ENCODE peak calls at places on chromosome 7, in ten cellular contexts. E, K, T, X, Y, V, F, J, H and S are unnamed samples.

GRCh38 chr7:95609277-95609971 is 13.1 kb upstream of the PDK4 start:
- DNase-seq in E (no peak), K (no peak), T (peak; percentile 72), X (no peak), Y (no peak), V (peak; percentile 44), F (peak; percentile 47), J (peak; percentile 86), H (no peak), S (no peak)

GRCh38 chr7:159007308-159008054 is 137.2 kb downstream of the VIPR2 start:
- DNase-seq in E (no peak), K (no peak), T (no peak), X (no peak), Y (no peak), V (peak; percentile 84), F (no peak), J (no peak), H (no peak), S (no peak)

GRCh38 chr7:19061331-19061730 is 56.1 kb downstream of the TWIST1 start:
- DNase-seq in E (no peak), K (no peak), T (no peak), X (no peak), Y (no peak), V (no peak), F (no peak), J (no peak), H (no peak), S (no peak)

GRCh38 chr7:157515342-157516041 is 178.7 kb downstream of the DNAJB6 start:
- DNase-seq in E (no peak), K (no peak), T (no peak), X (no peak), Y (no peak), V (no peak), F (no peak), J (no peak), H (peak; percentile 19), S (no peak)

GRCh38 chr7:80498481-80499349 is 13.1 kb downstream of the GNAT3 start:
- DNase-seq in E (no peak), K (no peak), T (no peak), X (no peak), Y (no peak), V (no peak), F (no peak), J (peak; percentile 71), H (no peak), S (no peak)

GRCh38 chr7:108418941-108419340 is 37.3 kb downstream of the NRCAM start:
- DNase-seq in E (no peak), K (no peak), T (no peak), X (no peak), Y (no peak), V (no peak), F (no peak), J (no peak), H (no peak), S (no peak)

GRCh38 chr7:99997545-99998137 is 17.8 kb upstream of the ZKSCAN1 start:
- DNase-seq in E (peak; percentile 57), K (peak; percentile 69), T (peak; percentile 57), X (peak; percentile 21), Y (peak; percentile 62), V (no peak), F (no peak), J (no peak), H (peak; percentile 82), S (peak; percentile 79)

GRCh38 chr7:95046494-95047240 is 139.3 kb downstream of the PPP1R9A start:
- DNase-seq in E (no peak), K (no peak), T (peak; percentile 60), X (no peak), Y (no peak), V (no peak), F (no peak), J (no peak), H (no peak), S (no peak)

GRCh38 chr7:23449941-23450340 is 20.4 kb downstream of the IGF2BP3 start:
- DNase-seq in E (no peak), K (no peak), T (no peak), X (no peak), Y (no peak), V (no peak), F (no peak), J (no peak), H (no peak), S (no peak)

GRCh38 chr7:51090411-51090810 is 226.2 kb downstream of the COBL start:
- DNase-seq in E (no peak), K (no peak), T (peak; percentile 21), X (no peak), Y (no peak), V (no peak), F (no peak), J (peak; percentile 54), H (no peak), S (no peak)

GRCh38 chr7:44477063-44477830 is 13.2 kb downstream of the NUDCD3 start:
- DNase-seq in E (peak; percentile 60), K (peak; percentile 51), T (peak; percentile 88), X (no peak), Y (peak; percentile 46), V (peak; percentile 66), F (peak; percentile 37), J (peak; percentile 77), H (peak; percentile 68), S (peak; percentile 74)

GRCh38 chr7:132202541-132202940 is 373.7 kb downstream of the PLXNA4 start:
- DNase-seq in E (no peak), K (no peak), T (no peak), X (no peak), Y (no peak), V (no peak), F (no peak), J (no peak), H (no peak), S (no peak)

GRCh38 chr7:45216181-45216580 is 58.6 kb downstream of the RAMP3 start:
- DNase-seq in E (no peak), K (no peak), T (no peak), X (no peak), Y (no peak), V (no peak), F (no peak), J (no peak), H (no peak), S (no peak)

GRCh38 chr7:50805425-50806130 is 22.9 kb upstream of the GRB10 start:
- DNase-seq in E (no peak), K (no peak), T (peak; percentile 46), X (no peak), Y (no peak), V (no peak), F (no peak), J (peak; percentile 56), H (no peak), S (no peak)

GRCh38 chr7:100802951-100803350 is 24.4 kb downstream of the EPHB4 start:
- DNase-seq in E (no peak), K (no peak), T (no peak), X (no peak), Y (no peak), V (no peak), F (no peak), J (no peak), H (no peak), S (no peak)

GRCh38 chr7:46756256-46756655 is 825.7 kb downstream of the TNS3 start:
- DNase-seq in E (no peak), K (no peak), T (no peak), X (no peak), Y (no peak), V (no peak), F (no peak), J (no peak), H (no peak), S (no peak)

GRCh38 chr7:148715027-148715426 is 16.3 kb downstream of the CUL1 start:
- DNase-seq in E (no peak), K (no peak), T (no peak), X (no peak), Y (no peak), V (no peak), F (no peak), J (no peak), H (no peak), S (no peak)

GRCh38 chr7:73832806-73833205 is 2.0 kb downstream of the CLDN4 start:
- DNase-seq in E (no peak), K (no peak), T (no peak), X (no peak), Y (no peak), V (no peak), F (peak; percentile 64), J (no peak), H (no peak), S (no peak)

GRCh38 chr7:131556912-131557457 is 557 bp upstream of the PODXL start:
- DNase-seq in E (peak; percentile 27), K (no peak), T (no peak), X (no peak), Y (no peak), V (no peak), F (no peak), J (no peak), H (no peak), S (no peak)

GRCh38 chr7:158390460-158390859 is 197.2 kb downstream of the PTPRN2 start:
- DNase-seq in E (no peak), K (no peak), T (no peak), X (no peak), Y (no peak), V (no peak), F (no peak), J (no peak), H (no peak), S (no peak)

GRCh38 chr7:74400420-74401136 is 53.1 kb upstream of the GTF2IRD1 start:
- DNase-seq in E (no peak), K (no peak), T (no peak), X (no peak), Y (no peak), V (no peak), F (no peak), J (no peak), H (no peak), S (no peak)

GRCh38 chr7:127871226-127871625 is 160.0 kb downstream of the LRRC4 start:
- DNase-seq in E (no peak), K (no peak), T (no peak), X (no peak), Y (no peak), V (no peak), F (no peak), J (no peak), H (no peak), S (no peak)

GRCh38 chr7:111650456-111650999 is 88.2 kb upstream of the IMMP2L start:
- DNase-seq in E (peak; percentile 69), K (no peak), T (peak; percentile 7), X (no peak), Y (no peak), V (peak; percentile 59), F (no peak), J (peak; percentile 3), H (no peak), S (no peak)